ENCODE peak calls at places on chromosomes 2 and 18, in six cellular contexts. E is thoracic aorta, L is renal cortical epithelial cell, T is posterior cingulate gyrus, V is frontal cortex, X is DND-41. W is an unnamed sample.

GRCh38 chr2:18991177-18992168 is 366.9 kb downstream of the OSR1 start:
- DNase-seq in V (no peak), X (no peak), E (no peak), L (peak; percentile 76), T (peak; percentile 34), W (no peak)

GRCh38 chr2:176501652-176502051 is 232.4 kb downstream of the MTX2 start:
- DNase-seq in T (no peak), V (no peak), L (no peak), X (no peak), E (no peak), W (no peak)

GRCh38 chr2:64606495-64607363 is 47.0 kb downstream of the SERTAD2 start:
- DNase-seq in V (no peak), X (peak; percentile 30), T (no peak), E (peak; percentile 88), L (peak; percentile 93), W (peak; percentile 37)

GRCh38 chr2:152573168-152573567 is 144.1 kb downstream of the PRPF40A start:
- DNase-seq in X (no peak), E (no peak), T (no peak), V (peak; percentile 21), L (peak; percentile 83), W (peak; percentile 2)

GRCh38 chr2:171723724-171724683 is 36.7 kb downstream of the DYNC1I2 start:
- DNase-seq in L (no peak), T (peak; percentile 39), V (peak; percentile 2), E (no peak), X (no peak), W (no peak)

GRCh38 chr2:73013941-73014340 is 57.6 kb downstream of the SFXN5 start:
- DNase-seq in V (no peak), T (no peak), X (no peak), L (no peak), E (no peak), W (no peak)

GRCh38 chr2:166126014-166126639 is 1.7 kb downstream of the SCN1A start:
- DNase-seq in E (no peak), V (no peak), T (no peak), L (peak; percentile 29), X (no peak), W (no peak)

GRCh38 chr2:181252248-181253148 is 204.7 kb upstream of the ITGA4 start:
- DNase-seq in L (no peak), E (no peak), V (no peak), T (no peak), X (no peak), W (no peak)

GRCh38 chr2:30684546-30684945 is 122.7 kb downstream of the CAPN13 start:
- DNase-seq in V (no peak), E (no peak), L (no peak), X (no peak), T (no peak), W (no peak)

GRCh38 chr2:217900780-217901360 is 101.9 kb downstream of the TNS1 start:
- DNase-seq in L (no peak), V (no peak), T (no peak), X (no peak), E (no peak), W (no peak)

GRCh38 chr18:73043231-73044000 is 175.6 kb upstream of the NETO1 start:
- DNase-seq in E (no peak), T (no peak), X (no peak), V (no peak), L (peak; percentile 37), W (no peak)

GRCh38 chr18:80006726-80007125 is 18.4 kb upstream of the TXNL4A start:
- DNase-seq in T (no peak), L (no peak), V (no peak), E (no peak), X (no peak), W (no peak)

GRCh38 chr18:58572181-58572580 is 56.7 kb downstream of the ALPK2 start:
- DNase-seq in L (peak; percentile 60), X (no peak), V (no peak), E (no peak), T (no peak), W (no peak)

GRCh38 chr2:12341919-12342318 is 374.8 kb upstream of the TRIB2 start:
- DNase-seq in V (no peak), L (no peak), X (no peak), T (no peak), E (no peak), W (no peak)

GRCh38 chr2:79713131-79713785 is 200.4 kb downstream of the CTNNA2 start:
- DNase-seq in E (no peak), L (peak; percentile 9), T (no peak), X (no peak), V (no peak), W (no peak)

GRCh38 chr2:171836151-171836910 is 57.7 kb downstream of the SLC25A12 start:
- DNase-seq in V (no peak), L (no peak), E (no peak), X (no peak), T (no peak), W (no peak)

GRCh38 chr2:19176172-19176852 is 182.1 kb downstream of the OSR1 start:
- DNase-seq in L (no peak), E (no peak), V (no peak), T (no peak), X (no peak), W (no peak)

GRCh38 chr2:99865818-99866676 is 276.3 kb downstream of the AFF3 start:
- DNase-seq in V (no peak), E (no peak), T (no peak), L (peak; percentile 43), X (no peak), W (no peak)

GRCh38 chr2:9095226-9095625 is 91.7 kb upstream of the MBOAT2 start:
- DNase-seq in E (no peak), T (no peak), L (no peak), X (no peak), V (no peak), W (no peak)

GRCh38 chr2:114219501-114219900 is 222.9 kb upstream of the DPP10 start:
- DNase-seq in E (no peak), L (no peak), V (no peak), T (no peak), X (no peak), W (no peak)

GRCh38 chr2:174491947-174492346 is 5.1 kb upstream of the GPR155 start:
- DNase-seq in L (no peak), V (no peak), E (no peak), X (no peak), T (no peak), W (no peak)

GRCh38 chr2:173667014-173667413 is 298.2 kb downstream of the SP3 start:
- DNase-seq in E (no peak), T (no peak), L (no peak), V (no peak), X (no peak), W (no peak)

GRCh38 chr18:50397023-50397422 is 22.2 kb downstream of the SKA1 start:
- DNase-seq in T (no peak), L (no peak), V (no peak), X (no peak), E (no peak), W (no peak)

GRCh38 chr2:19139386-19139785 is 219.0 kb downstream of the OSR1 start:
- DNase-seq in E (no peak), L (no peak), V (no peak), X (no peak), T (no peak), W (no peak)

GRCh38 chr2:118221952-118222594 is 133.8 kb downstream of the INSIG2 start:
- DNase-seq in L (peak; percentile 72), V (peak; percentile 49), E (no peak), T (peak; percentile 16), X (peak; percentile 29), W (peak; percentile 51)

GRCh38 chr2:229163893-229164292 is 107.2 kb downstream of the PID1 start:
- DNase-seq in L (no peak), T (no peak), X (no peak), V (no peak), E (no peak), W (no peak)

GRCh38 chr2:136305517-136306192 is 187.7 kb upstream of the CXCR4 start:
- DNase-seq in T (no peak), V (no peak), E (no peak), L (peak; percentile 19), X (peak; percentile 63), W (peak; percentile 68)

GRCh38 chr2:120771556-120772208 is 36.0 kb downstream of the GLI2 start:
- DNase-seq in V (no peak), E (no peak), L (peak; percentile 26), T (no peak), X (no peak), W (no peak)

GRCh38 chr2:150122871-150123588 is 364.4 kb downstream of the RND3 start:
- DNase-seq in E (no peak), L (no peak), X (no peak), V (no peak), T (no peak), W (no peak)

GRCh38 chr2:96082211-96083063 is 33.9 kb downstream of the ADRA2B start:
- DNase-seq in T (no peak), L (no peak), V (no peak), E (no peak), X (no peak), W (no peak)

GRCh38 chr2:230758566-230759480 is 46.2 kb downstream of the CAB39 start:
- DNase-seq in E (no peak), T (no peak), V (no peak), L (peak; percentile 96), X (no peak), W (no peak)

W was measured in Jurkat, Clone E6-1.